ENCODE peak calls at places on chromosome 1, in five cellular contexts. X, P, G, M and B are unnamed samples.

GRCh38 chr1:224733021-224733911 is 117.1 kb downstream of the CNIH3 start:
- DNase-seq in X (peak), P (no peak), G (no peak), M (no peak), B (no peak)

GRCh38 chr1:183739640-183740385 is 65.1 kb upstream of the RGL1 start:
- DNase-seq in X (no peak), P (no peak), G (no peak), M (no peak), B (no peak)

GRCh38 chr1:231807498-231807897 is 180.9 kb downstream of the DISC1 start:
- DNase-seq in X (no peak), P (no peak), G (no peak), M (no peak), B (no peak)

GRCh38 chr1:32773018-32773763 is 44.0 kb downstream of the YARS1 start:
- DNase-seq in X (peak), P (peak), G (peak), M (peak), B (peak)

GRCh38 chr1:160669802-160670201 is 23.0 kb upstream of the SLAMF1 start:
- DNase-seq in X (no peak), P (no peak), G (no peak), M (no peak), B (no peak)

GRCh38 chr1:77273891-77274290 is 7.9 kb upstream of the AK5 start:
- DNase-seq in X (no peak), P (no peak), G (no peak), M (no peak), B (no peak)

GRCh38 chr1:183226963-183227362 is 40.9 kb downstream of the LAMC2 start:
- DNase-seq in X (no peak), P (no peak), G (no peak), M (no peak), B (no peak)

GRCh38 chr1:155379180-155379876 is 58.6 kb downstream of the RUSC1 start:
- DNase-seq in X (peak), P (no peak), G (no peak), M (peak), B (no peak)

GRCh38 chr1:229024528-229025119 is 246.3 kb upstream of the RAB4A start:
- DNase-seq in X (peak), P (no peak), G (peak), M (no peak), B (peak)

GRCh38 chr1:153733970-153734369 is 6.1 kb downstream of the INTS3 start:
- DNase-seq in X (peak), P (no peak), G (no peak), M (no peak), B (no peak)

GRCh38 chr1:19065526-19066247 is 109.2 kb upstream of the IFFO2 start:
- DNase-seq in X (no peak), P (no peak), G (no peak), M (no peak), B (no peak)

GRCh38 chr1:53968125-53968513 is 22.0 kb downstream of the LRRC42 start:
- DNase-seq in X (peak), P (no peak), G (no peak), M (no peak), B (no peak)

GRCh38 chr1:7253118-7253480 is 467.8 kb downstream of the CAMTA1 start:
- DNase-seq in X (no peak), P (no peak), G (no peak), M (no peak), B (no peak)

GRCh38 chr1:234683856-234684632 is 74.1 kb upstream of the IRF2BP2 start:
- DNase-seq in X (peak), P (peak), G (peak), M (no peak), B (no peak)

GRCh38 chr1:212459656-212460055 is 26.9 kb downstream of the NENF start:
- DNase-seq in X (no peak), P (no peak), G (no peak), M (no peak), B (no peak)

GRCh38 chr1:212457740-212458338 is 25.1 kb downstream of the NENF start:
- DNase-seq in X (peak), P (no peak), G (peak), M (peak), B (no peak)

GRCh38 chr1:212456166-212456528 is 23.4 kb downstream of the NENF start:
- DNase-seq in X (peak), P (no peak), G (no peak), M (no peak), B (no peak)

GRCh38 chr1:212460376-212460775 is 27.7 kb downstream of the NENF start:
- DNase-seq in X (no peak), P (no peak), G (no peak), M (no peak), B (no peak)

GRCh38 chr1:212458817-212459216 is 26.1 kb downstream of the NENF start:
- DNase-seq in X (no peak), P (no peak), G (no peak), M (no peak), B (no peak)
- H3K27ac ChIP-seq in X (no peak), P (no peak), G (no peak), M (no peak), B (no peak)

GRCh38 chr1:42939216-42939615 is 19.5 kb downstream of the SLC2A1 start:
- DNase-seq in X (no peak), P (no peak), G (no peak), M (no peak), B (no peak)
- H3K4me3 ChIP-seq in X (no peak), P (no peak), G (no peak), M (no peak), B (no peak)

DNA sequence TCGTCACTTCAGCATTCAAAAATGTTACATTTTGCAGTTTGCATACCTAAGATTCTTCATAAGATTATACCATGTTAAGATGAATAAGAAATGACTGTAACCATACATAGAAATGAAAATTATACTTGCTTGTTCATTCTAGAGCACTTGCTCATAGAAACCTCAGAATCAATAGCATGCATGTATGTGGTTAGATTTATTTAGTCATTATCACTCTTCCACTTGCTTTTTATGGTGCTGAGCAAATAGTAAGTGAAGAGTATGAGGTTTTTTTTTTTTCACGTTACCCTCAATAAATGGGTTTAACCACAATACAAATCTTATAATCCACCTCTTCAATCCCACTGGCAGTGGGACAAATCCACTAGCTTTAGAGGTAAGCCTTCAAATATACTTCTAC is 84.7 kb downstream of the LRRC53 start:
- DNase-seq in X (peak), P (no peak), G (no peak), M (no peak), B (no peak)
- H3K27ac ChIP-seq in X (no peak), P (no peak), G (no peak), M (no peak), B (no peak)

DNA sequence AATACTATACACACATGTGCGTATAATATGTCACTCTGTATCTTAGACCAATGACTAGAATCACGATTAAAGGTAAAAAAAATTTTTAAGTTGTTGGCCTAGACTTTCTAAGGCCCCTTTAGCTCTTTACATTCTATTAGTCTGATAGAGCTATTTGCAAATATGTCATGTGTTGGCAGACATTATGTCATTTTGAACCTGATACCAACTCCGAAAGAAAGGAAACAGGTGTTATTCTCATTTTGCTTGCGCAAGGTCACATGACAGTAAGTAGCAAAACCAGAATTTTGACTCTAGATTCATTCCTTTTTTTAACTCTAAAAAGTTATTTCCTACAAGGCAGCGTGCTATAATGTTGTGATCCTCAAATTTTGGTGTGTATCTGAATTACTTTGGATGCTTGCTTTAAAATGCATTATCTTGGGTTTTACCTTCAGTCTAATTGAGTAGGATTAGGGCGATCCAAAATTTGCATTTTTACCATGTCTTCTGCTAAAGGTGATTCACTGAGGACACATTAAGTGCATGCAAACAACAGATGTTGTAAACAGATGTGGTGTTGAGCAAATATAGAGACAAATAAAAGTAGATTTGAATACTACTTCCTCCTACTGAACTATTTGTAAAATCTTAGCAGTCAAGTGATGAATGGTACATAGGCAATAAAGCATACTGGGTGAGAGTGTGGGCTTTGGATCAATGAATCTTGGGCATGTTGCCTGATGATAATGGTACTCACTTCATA is 63.5 kb upstream of the KIAA1614 start:
- DNase-seq in X (no peak), P (no peak), G (no peak), M (no peak), B (no peak)
- H3K4me3 ChIP-seq in X (no peak), P (no peak), G (no peak), M (no peak), B (no peak)